ENCODE peak calls at places on chromosomes 16 and 17, in nine cellular contexts. N, Y, J, G, S, C, F, I and X are unnamed samples. For H3K9me2, the result is how much of the 10 kb centered on the place peaks cover.

GRCh38 chr17:18118633-18118975 is 10.0 kb downstream of the MYO15A start:
- DNase-seq in N (no peak), I (no peak), G (no peak), Y (no peak), S (no peak), C (no peak), J (no peak), F (no peak), X (no peak)

GRCh38 chr16:2971985-2972784 is 3.0 kb downstream of the PAQR4 start:
- DNase-seq in I (no peak), F (no peak), N (no peak), G (no peak), S (no peak), J (no peak), Y (no peak), C (no peak), X (no peak)

GRCh38 chr17:77129568-77130301 is 11.0 kb upstream of the SEC14L1 start:
- DNase-seq in G (peak), J (no peak), S (no peak), I (no peak), Y (no peak), F (no peak), C (no peak), N (no peak), X (no peak)

GRCh38 chr17:27975146-27976011 is 67.1 kb upstream of the NLK start:
- DNase-seq in G (peak), J (no peak), C (no peak), N (no peak), F (no peak), S (no peak), I (no peak), Y (peak), X (no peak)

GRCh38 chr17:78759969-78760352 is 22.1 kb downstream of the CYTH1 start:
- DNase-seq in I (no peak), J (no peak), Y (no peak), C (no peak), N (no peak), G (no peak), S (no peak), F (peak), X (no peak)

GRCh38 chr17:1590031-1590746 is 27.6 kb upstream of the PITPNA start:
- DNase-seq in C (no peak), I (peak), J (peak), G (peak), S (no peak), F (no peak), Y (peak), N (no peak), X (no peak)

GRCh38 chr16:1078579-1079021 is 6.1 kb downstream of the SSTR5 start:
- DNase-seq in S (no peak), Y (peak), C (no peak), N (no peak), J (no peak), G (peak), F (no peak), I (peak), X (no peak)

GRCh38 chr17:79305376-79305775 is 230.8 kb downstream of the ENGASE start:
- DNase-seq in C (no peak), G (no peak), Y (no peak), J (no peak), N (no peak), S (peak), I (no peak), F (peak), X (no peak)

GRCh38 chr17:40345161-40346034 is 19.1 kb downstream of the GJD3 start:
- DNase-seq in G (peak), N (peak), I (peak), F (no peak), Y (peak), C (no peak), J (no peak), S (peak), X (no peak)

GRCh38 chr16:85999778-86000177 is 100.8 kb downstream of the IRF8 start:
- DNase-seq in S (no peak), C (no peak), Y (no peak), I (no peak), N (no peak), J (no peak), G (no peak), F (no peak), X (no peak)

GRCh38 chr17:4810696-4811289 is 3.8 kb downstream of the PLD2 start:
- DNase-seq in Y (no peak), C (no peak), F (no peak), S (no peak), I (no peak), N (no peak), G (no peak), J (no peak), X (no peak)

GRCh38 chr16:67312450-67313118 is 14.0 kb downstream of the KCTD19 start:
- DNase-seq in Y (peak), G (no peak), N (no peak), C (no peak), S (no peak), F (no peak), J (no peak), I (no peak), X (no peak)

GRCh38 chr16:78770353-78771091 is 671.1 kb downstream of the WWOX start:
- DNase-seq in Y (peak), C (peak), S (peak), F (peak), I (peak), G (peak), N (peak), J (no peak), X (peak)

GRCh38 chr17:41777579-41778188 is 8.8 kb downstream of the JUP start:
- DNase-seq in S (peak), F (no peak), J (no peak), C (no peak), Y (peak), N (no peak), I (peak), G (peak), X (no peak)

GRCh38 chr16:86834451-86835035 is 256.2 kb downstream of the FOXL1 start:
- DNase-seq in S (no peak), N (peak), F (no peak), G (peak), J (no peak), Y (peak), C (no peak), I (peak), X (peak)

GRCh38 chr17:3965123-3965800 is 1.0 kb upstream of the ATP2A3 start:
- DNase-seq in G (peak), F (peak), J (peak), S (peak), Y (peak), C (peak), N (peak), I (peak), X (peak)

GRCh38 chr16:56617212-56618085 is 8.1 kb upstream of the MT1E start:
- DNase-seq in N (peak), Y (no peak), C (no peak), S (no peak), J (no peak), I (peak), F (no peak), G (peak), X (no peak)

GRCh38 chr16:15482068-15482747 is 47.8 kb downstream of the BMERB1 start:
- DNase-seq in I (peak), F (no peak), J (peak), C (no peak), G (peak), N (peak), S (peak), Y (peak), X (no peak)

GRCh38 chr17:36599546-36600250 is 1.7 kb upstream of the MRM1 start:
- DNase-seq in N (no peak), I (no peak), S (no peak), Y (no peak), F (no peak), G (no peak), J (no peak), C (no peak), X (no peak)
- H3K9me2 ChIP-seq in N (under half), I (under half), S (under half), Y (under half), F (under half), G (under half), J (under half), C (under half), X (under half)

DNA sequence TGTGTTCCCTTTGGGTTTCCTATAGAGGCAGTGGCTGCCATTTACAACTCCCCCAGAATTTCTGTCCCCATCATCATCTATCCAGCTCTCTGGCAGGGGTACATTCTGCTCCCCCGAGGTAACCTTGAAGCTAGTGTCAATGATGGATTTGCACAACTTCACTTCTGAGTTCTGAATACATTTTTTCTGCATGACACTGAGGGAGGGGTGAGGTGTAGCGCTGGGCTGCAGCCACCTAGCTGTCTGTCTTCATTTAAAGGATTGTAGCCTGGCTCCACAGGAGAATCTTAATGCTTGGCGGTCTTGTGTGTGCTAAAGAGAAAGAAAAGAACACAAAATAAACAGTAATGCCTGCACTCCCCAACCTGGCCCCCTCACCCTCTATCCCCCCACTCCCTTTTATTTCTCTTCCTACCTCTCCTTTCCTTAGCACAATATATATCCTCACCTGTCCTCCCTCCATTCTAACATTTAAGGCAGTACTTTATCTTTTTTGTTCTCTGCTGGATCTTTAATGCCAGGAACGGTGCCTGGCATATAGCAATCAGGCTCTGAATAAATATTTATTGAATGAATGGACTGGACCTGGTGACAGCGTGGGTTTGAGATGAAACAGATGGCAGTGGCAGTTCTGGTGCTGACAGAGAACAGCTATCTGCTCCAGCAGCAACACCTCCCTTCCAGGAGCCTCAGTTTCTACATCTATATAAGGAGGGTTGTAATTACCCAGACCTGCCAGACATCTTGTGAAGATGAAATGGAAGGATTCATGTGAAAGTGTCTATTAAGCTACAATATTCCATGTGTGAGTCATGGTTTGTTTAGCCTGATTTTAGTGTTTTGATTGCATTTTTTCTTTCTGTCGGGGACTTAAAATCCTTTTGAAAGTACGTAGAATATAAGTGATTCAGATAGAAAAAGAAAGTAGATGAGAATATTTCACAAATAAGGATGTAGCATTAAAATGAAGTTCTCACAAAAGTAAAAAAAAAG is 163.6 kb upstream of the CDH11 start:
- DNase-seq in F (no peak), N (no peak), J (no peak), C (no peak), Y (peak), S (no peak), G (no peak), I (peak), X (no peak)
- H3K4me3 ChIP-seq in F (no peak), N (no peak), J (no peak), C (no peak), Y (peak), S (no peak), G (no peak), I (no peak), X (no peak)

DNA sequence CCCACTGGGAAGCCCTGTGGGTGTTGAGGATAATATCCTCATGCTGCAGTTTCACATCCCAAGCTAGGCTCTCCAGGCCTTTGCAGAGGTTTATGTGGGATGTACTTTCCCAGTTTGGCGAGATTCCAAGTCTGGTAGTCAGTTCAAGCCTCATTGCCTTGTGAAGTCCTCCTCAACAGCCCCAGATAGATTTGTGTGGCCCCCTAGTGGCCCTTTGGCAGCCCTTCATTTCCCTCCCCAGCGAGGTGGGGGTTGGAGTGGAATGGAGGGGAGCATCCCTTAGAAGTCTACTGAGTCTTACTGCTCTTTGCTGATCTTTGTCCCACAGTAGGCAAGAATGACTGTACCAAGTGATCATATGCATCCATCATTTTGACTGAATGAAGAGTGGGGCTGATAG is 137.9 kb downstream of the CDH11 start:
- DNase-seq in C (no peak), G (peak), N (peak), S (peak), I (peak), F (peak), J (no peak), Y (peak), X (peak)
- H3K27ac ChIP-seq in C (no peak), G (peak), N (no peak), S (peak), I (no peak), F (no peak), J (no peak), Y (no peak), X (no peak)

GRCh38 chr17:74020522-74020921 is 183.0 kb upstream of the RPL38 start:
- DNase-seq in C (no peak), S (no peak), N (no peak), G (no peak), F (no peak), I (no peak), Y (no peak), J (no peak), X (no peak)

GRCh38 chr17:74016504-74016903 is 187.0 kb upstream of the RPL38 start:
- DNase-seq in Y (no peak), J (no peak), G (no peak), N (no peak), I (no peak), F (no peak), S (no peak), C (no peak), X (no peak)

GRCh38 chr17:74019860-74020259 is 183.6 kb upstream of the RPL38 start:
- DNase-seq in J (no peak), S (no peak), G (no peak), Y (no peak), N (no peak), I (no peak), F (no peak), C (no peak), X (no peak)

GRCh38 chr17:74017461-74017860 is 186.0 kb upstream of the RPL38 start:
- DNase-seq in N (no peak), C (no peak), I (no peak), F (no peak), S (no peak), G (no peak), Y (no peak), J (no peak), X (no peak)

DNA sequence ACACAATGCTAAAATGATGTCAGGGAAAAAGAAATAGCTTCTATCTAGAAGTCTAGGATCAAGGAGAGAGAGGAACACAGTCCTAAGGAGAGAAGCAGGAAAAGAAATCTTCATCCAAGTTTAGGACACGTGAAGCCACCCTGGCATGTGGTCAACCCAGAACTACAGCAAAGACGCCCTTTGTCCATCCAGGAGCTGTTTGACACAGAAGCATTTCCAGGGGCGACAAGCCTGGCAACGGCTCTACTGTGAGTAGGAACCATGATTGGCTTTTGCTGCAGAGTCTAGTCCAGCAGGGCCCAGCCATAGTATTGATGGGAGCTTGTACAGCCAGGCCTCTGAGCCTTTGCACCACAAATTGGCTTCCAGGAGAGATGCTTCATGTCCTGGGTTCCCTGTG is 185.4 kb upstream of the RPL38 start:
- DNase-seq in Y (no peak), F (no peak), J (no peak), N (no peak), C (no peak), S (no peak), G (no peak), I (no peak), X (no peak)
- H3K9me2 ChIP-seq in Y (under half), F (under half), J (under half), N (under half), C (under half), S (under half), G (under half), I (under half), X (under half)

GRCh38 chr16:72987480-72987901 is 60.4 kb downstream of the ZFHX3 start:
- DNase-seq in I (no peak), C (no peak), F (no peak), Y (peak), S (no peak), N (no peak), G (no peak), J (no peak), X (no peak)
- H3K4me3 ChIP-seq in I (no peak), C (no peak), F (no peak), Y (no peak), S (no peak), N (no peak), G (no peak), J (no peak), X (no peak)

DNA sequence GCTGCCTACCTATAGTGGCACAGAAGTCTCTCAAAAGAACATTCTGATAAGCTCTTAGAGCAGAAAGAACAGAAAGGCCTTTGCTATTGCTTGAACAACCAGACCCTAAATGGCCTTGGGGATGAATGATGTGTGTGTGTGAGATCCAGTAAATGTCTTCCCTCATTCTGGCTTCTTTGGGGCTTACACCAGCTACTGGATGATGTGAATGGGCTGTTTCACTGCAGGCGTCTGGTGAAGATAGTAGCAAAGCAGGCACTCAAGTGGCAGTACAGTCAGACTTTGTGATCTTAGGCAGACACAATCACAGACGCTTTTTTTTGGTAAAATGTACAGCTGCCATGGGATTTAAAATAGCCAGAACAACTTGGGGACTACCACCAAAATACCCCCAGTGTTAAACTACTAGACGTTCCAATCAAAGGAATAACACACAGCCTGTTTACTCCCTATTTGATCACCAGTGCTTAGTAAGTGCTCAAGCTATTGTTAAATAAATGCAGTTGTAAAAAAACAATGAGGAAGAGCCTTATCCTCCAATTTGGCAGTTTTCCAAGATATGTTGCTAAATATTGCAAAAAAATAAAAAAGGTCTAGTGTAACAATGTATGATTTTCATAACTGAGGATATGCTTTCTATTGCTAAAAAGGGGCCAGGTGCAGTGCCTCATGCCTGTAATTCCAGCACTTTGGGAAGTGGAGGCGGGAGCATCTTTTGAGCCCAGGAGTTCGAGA is 17.9 kb downstream of the NDUFAB1 start:
- DNase-seq in F (no peak), C (no peak), I (no peak), J (no peak), G (peak), S (no peak), Y (no peak), N (no peak), X (no peak)
- H3K27ac ChIP-seq in F (no peak), C (no peak), I (peak), J (no peak), G (no peak), S (no peak), Y (no peak), N (no peak), X (no peak)

GRCh38 chr17:337022-337420 is 15.6 kb downstream of the RPH3AL start:
- DNase-seq in S (no peak), J (no peak), N (no peak), Y (no peak), F (no peak), C (no peak), I (no peak), G (no peak), X (peak)

GRCh38 chr17:337453-337852 is 15.2 kb downstream of the RPH3AL start:
- DNase-seq in J (no peak), F (no peak), N (no peak), I (no peak), Y (no peak), S (no peak), G (no peak), C (no peak), X (peak)

GRCh38 chr17:338442-339192 is 14.0 kb downstream of the RPH3AL start:
- DNase-seq in S (no peak), F (no peak), Y (no peak), I (peak), C (no peak), J (no peak), N (no peak), G (no peak), X (peak)

GRCh38 chr17:336110-337021 is 16.2 kb downstream of the RPH3AL start:
- DNase-seq in J (no peak), N (no peak), S (peak), F (no peak), G (no peak), Y (no peak), C (no peak), I (no peak), X (peak)

DNA sequence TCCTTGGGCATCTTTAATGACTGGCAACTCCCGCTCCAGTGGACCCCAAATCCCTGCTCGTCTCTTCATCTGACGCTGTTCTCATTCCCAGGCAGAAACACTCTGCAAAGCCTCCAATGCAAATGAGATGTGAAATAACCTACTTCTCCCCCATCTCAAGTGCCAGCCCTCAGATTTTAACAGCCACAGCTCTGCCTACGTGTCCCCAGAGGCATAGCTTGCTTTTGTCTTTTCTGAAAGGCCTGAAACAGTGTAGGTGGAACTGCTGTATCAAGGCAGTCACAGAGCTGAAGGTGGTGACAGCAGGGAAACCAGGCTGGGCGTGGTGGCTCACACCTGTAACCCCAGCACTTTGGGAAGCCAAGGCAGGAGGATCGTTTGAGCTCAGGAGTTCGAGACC is 14.7 kb downstream of the RPH3AL start:
- DNase-seq in I (no peak), F (no peak), N (no peak), C (no peak), Y (no peak), S (no peak), J (no peak), G (no peak), X (peak)
- H3K9me2 ChIP-seq in I (under half), F (under half), N (under half), C (under half), Y (under half), S (under half), J (under half), G (under half), X (under half)

GRCh38 chr16:31190818-31191444 is 11.0 kb downstream of the FUS start:
- DNase-seq in F (no peak), C (no peak), Y (no peak), J (no peak), I (no peak), N (no peak), S (no peak), G (no peak), X (no peak)

GRCh38 chr16:31193874-31194273 is 8.7 kb downstream of the PYCARD start:
- DNase-seq in G (no peak), Y (no peak), F (no peak), S (no peak), C (no peak), I (no peak), N (no peak), J (no peak), X (no peak)

GRCh38 chr16:31192856-31193642 is 9.5 kb downstream of the PYCARD start:
- DNase-seq in J (no peak), I (no peak), Y (no peak), G (no peak), F (no peak), S (no peak), C (no peak), N (no peak), X (no peak)

GRCh38 chr16:31190061-31190460 is 10.1 kb downstream of the FUS start:
- DNase-seq in F (no peak), J (no peak), C (no peak), G (no peak), S (no peak), I (no peak), Y (no peak), N (no peak), X (no peak)

GRCh38 chr16:31191697-31192428 is 10.7 kb downstream of the PYCARD start:
- DNase-seq in Y (no peak), F (no peak), C (no peak), S (no peak), G (no peak), I (no peak), J (no peak), N (no peak), X (no peak)
- H3K4me3 ChIP-seq in Y (no peak), F (no peak), C (no peak), S (no peak), G (no peak), I (no peak), J (no peak), N (no peak), X (no peak)

GRCh38 chr17:16933317-16934132 is 38.4 kb downstream of the TNFRSF13B start:
- DNase-seq in C (no peak), J (no peak), G (no peak), F (no peak), I (no peak), N (no peak), S (no peak), Y (peak), X (no peak)
- H3K27ac ChIP-seq in C (no peak), J (no peak), G (no peak), F (no peak), I (no peak), N (no peak), S (no peak), Y (no peak), X (no peak)